ENCODE peak calls at places on chromosomes 4 and X, in nine cellular contexts. L, M, S, P, A, U, D, B and T are unnamed samples.

GRCh38 chrX:30489323-30489722 is 88.2 kb downstream of the TASL start:
- DNase-seq in L (no peak), M (no peak), S (no peak), P (peak), A (no peak), U (no peak), D (no peak), B (no peak), T (no peak)

GRCh38 chr4:188434686-188435085 is 295.4 kb downstream of the TRIML1 start:
- DNase-seq in L (no peak), M (no peak), S (no peak), P (no peak), A (no peak), U (no peak), D (no peak), B (no peak), T (no peak)

GRCh38 chr4:20318011-20318898 is 66.5 kb downstream of the SLIT2 start:
- DNase-seq in L (peak), M (no peak), S (no peak), P (no peak), A (no peak), U (no peak), D (no peak), B (no peak), T (no peak)

GRCh38 chrX:21373637-21374162 is 518 bp upstream of the CNKSR2 start:
- DNase-seq in L (no peak), M (peak), S (no peak), P (peak), A (peak), U (no peak), D (no peak), B (no peak), T (no peak)

GRCh38 chr4:128558896-128559669 is 250.4 kb upstream of the JADE1 start:
- DNase-seq in L (peak), M (no peak), S (no peak), P (no peak), A (no peak), U (no peak), D (no peak), B (no peak), T (no peak)

GRCh38 chr4:145709336-145709735 is 29.4 kb downstream of the C4orf51 start:
- DNase-seq in L (no peak), M (no peak), S (no peak), P (no peak), A (no peak), U (no peak), D (no peak), B (peak), T (no peak)

GRCh38 chrX:101079223-101079622 is 544 bp downstream of the TMEM35A start:
- DNase-seq in L (peak), M (no peak), S (no peak), P (no peak), A (no peak), U (no peak), D (no peak), B (no peak), T (no peak)

GRCh38 chr4:11073621-11074051 is 355.1 kb downstream of the HS3ST1 start:
- DNase-seq in L (no peak), M (no peak), S (peak), P (no peak), A (peak), U (no peak), D (no peak), B (peak), T (peak)

GRCh38 chr4:128379860-128380259 is 92.2 kb upstream of the PGRMC2 start:
- DNase-seq in L (peak), M (no peak), S (no peak), P (peak), A (peak), U (no peak), D (no peak), B (peak), T (peak)

GRCh38 chr4:108359130-108359709 is 190.5 kb upstream of the LEF1 start:
- DNase-seq in L (no peak), M (peak), S (no peak), P (no peak), A (no peak), U (no peak), D (no peak), B (no peak), T (no peak)

GRCh38 chr4:108356209-108356535 is 187.4 kb upstream of the LEF1 start:
- DNase-seq in L (no peak), M (no peak), S (no peak), P (no peak), A (no peak), U (no peak), D (no peak), B (no peak), T (no peak)

GRCh38 chr4:108360857-108361820 is 192.4 kb upstream of the LEF1 start:
- DNase-seq in L (peak), M (no peak), S (no peak), P (no peak), A (no peak), U (no peak), D (peak), B (no peak), T (peak)

GRCh38 chr4:108361886-108362285 is 193.2 kb upstream of the LEF1 start:
- DNase-seq in L (no peak), M (no peak), S (no peak), P (no peak), A (no peak), U (no peak), D (no peak), B (no peak), T (no peak)

DNA sequence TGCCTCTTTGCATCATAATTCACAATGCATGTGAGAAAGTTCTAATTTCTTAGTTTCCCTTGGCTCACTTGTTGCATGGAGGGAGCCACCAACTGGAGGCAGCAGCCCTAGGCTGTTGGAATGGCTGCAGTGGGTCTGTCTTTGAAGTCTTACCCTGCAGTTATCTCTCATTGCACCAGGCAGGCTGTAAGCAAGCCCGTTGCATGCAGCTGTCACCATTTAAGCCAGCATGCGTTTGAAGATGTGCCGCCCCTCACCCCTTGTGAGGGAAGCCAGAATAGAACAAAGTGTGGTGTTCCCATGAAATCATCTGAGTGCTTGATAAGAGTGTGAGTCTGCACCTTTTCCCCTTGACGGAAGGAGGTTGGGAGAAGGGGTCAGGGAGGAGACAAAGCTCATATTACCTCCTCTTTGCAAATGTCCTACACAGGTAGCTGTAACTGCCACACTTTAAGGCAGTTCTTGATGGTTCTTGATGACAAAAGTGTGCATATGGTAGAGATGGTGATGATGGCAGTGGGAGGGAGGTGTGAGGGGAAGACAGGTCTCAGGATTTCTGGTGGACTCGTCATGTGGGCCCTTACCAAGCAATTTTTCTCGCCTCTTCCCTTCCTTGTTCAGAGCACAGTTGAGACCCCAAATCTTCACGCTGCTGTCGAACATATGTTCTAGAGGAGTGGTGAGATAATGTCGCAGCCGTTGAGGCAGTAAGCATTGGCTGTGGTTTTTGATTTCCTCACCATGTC is 191.4 kb upstream of the LEF1 start:
- DNase-seq in L (no peak), M (no peak), S (no peak), P (no peak), A (no peak), U (no peak), D (no peak), B (no peak), T (no peak)
- H3K27ac ChIP-seq in L (no peak), M (no peak), S (no peak), P (no peak), A (no peak), U (no peak), D (no peak), B (no peak), T (no peak)

DNA sequence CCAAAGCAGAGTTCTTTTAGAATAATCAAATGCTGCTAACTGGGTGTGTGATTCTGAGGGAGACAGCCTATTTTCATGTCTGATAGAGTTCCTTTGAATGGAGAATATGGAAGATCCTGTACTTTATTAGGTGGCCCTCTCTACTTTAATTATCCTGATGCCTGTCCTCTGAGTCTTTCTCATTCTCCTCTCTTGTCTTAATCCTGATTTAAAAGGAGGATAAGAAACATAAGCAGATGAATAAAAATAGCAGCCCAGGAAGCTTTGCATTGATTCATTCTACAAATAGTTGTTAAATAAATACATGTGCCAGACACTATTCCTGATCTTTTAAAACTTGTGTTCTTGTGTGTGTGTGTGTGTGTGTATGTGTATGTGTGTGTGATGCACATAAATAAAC is 387.3 kb downstream of the SPRY1 start:
- DNase-seq in L (peak), M (no peak), S (no peak), P (no peak), A (no peak), U (no peak), D (no peak), B (no peak), T (no peak)
- H3K27ac ChIP-seq in L (peak), M (no peak), S (no peak), P (no peak), A (no peak), U (peak), D (no peak), B (no peak), T (peak)

GRCh38 chr4:184848510-184848909 is 22.7 kb upstream of the ACSL1 start:
- DNase-seq in L (no peak), M (no peak), S (no peak), P (no peak), A (no peak), U (no peak), D (no peak), B (no peak), T (no peak)

GRCh38 chr4:184851200-184851541 is 25.4 kb upstream of the ACSL1 start:
- DNase-seq in L (no peak), M (no peak), S (no peak), P (no peak), A (no peak), U (no peak), D (no peak), B (no peak), T (no peak)

GRCh38 chr4:184849184-184849583 is 23.4 kb upstream of the ACSL1 start:
- DNase-seq in L (no peak), M (no peak), S (no peak), P (no peak), A (no peak), U (no peak), D (no peak), B (no peak), T (no peak)

GRCh38 chr4:184853385-184853784 is 27.6 kb upstream of the ACSL1 start:
- DNase-seq in L (no peak), M (no peak), S (no peak), P (no peak), A (no peak), U (no peak), D (no peak), B (no peak), T (no peak)

GRCh38 chr4:184850431-184851199 is 24.8 kb upstream of the ACSL1 start:
- DNase-seq in L (no peak), M (no peak), S (no peak), P (no peak), A (no peak), U (peak), D (no peak), B (no peak), T (no peak)
- H3K27ac ChIP-seq in L (no peak), M (no peak), S (no peak), P (no peak), A (no peak), U (peak), D (no peak), B (no peak), T (no peak)

GRCh38 chr4:144347116-144347515 is 206.6 kb upstream of the GYPA start:
- DNase-seq in L (no peak), M (no peak), S (no peak), P (no peak), A (no peak), U (no peak), D (no peak), B (no peak), T (no peak)

GRCh38 chr4:144351306-144351705 is 210.8 kb upstream of the GYPA start:
- DNase-seq in L (no peak), M (no peak), S (no peak), P (no peak), A (no peak), U (no peak), D (no peak), B (no peak), T (no peak)

GRCh38 chr4:144353240-144353639 is 212.7 kb upstream of the GYPA start:
- DNase-seq in L (no peak), M (no peak), S (no peak), P (no peak), A (no peak), U (no peak), D (no peak), B (no peak), T (no peak)

GRCh38 chr4:144355809-144356757 is 215.6 kb upstream of the GYPA start:
- DNase-seq in L (peak), M (no peak), S (no peak), P (peak), A (no peak), U (peak), D (peak), B (peak), T (peak)

DNA sequence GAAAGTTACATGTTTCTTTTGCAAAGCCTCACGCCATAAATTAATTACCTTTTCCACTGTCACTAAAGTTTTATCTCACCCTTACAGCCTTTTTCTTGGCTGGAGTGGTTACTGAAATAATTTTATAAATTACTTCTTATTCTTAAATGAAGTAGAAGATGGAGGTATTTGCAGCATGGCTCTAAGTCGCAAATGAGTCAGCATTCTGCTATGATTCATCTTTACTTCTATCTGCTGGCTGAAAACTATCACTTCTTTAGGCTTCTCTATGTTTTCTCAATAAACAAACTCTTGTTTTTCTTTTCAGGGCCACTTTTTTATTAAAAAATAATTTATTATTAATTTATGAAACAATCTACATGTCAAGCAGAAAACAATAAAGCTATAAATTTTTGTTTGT is 210.2 kb upstream of the GYPA start:
- DNase-seq in L (no peak), M (no peak), S (no peak), P (no peak), A (no peak), U (no peak), D (no peak), B (no peak), T (peak)
- H3K27ac ChIP-seq in L (no peak), M (no peak), S (no peak), P (no peak), A (no peak), U (no peak), D (no peak), B (no peak), T (no peak)

DNA sequence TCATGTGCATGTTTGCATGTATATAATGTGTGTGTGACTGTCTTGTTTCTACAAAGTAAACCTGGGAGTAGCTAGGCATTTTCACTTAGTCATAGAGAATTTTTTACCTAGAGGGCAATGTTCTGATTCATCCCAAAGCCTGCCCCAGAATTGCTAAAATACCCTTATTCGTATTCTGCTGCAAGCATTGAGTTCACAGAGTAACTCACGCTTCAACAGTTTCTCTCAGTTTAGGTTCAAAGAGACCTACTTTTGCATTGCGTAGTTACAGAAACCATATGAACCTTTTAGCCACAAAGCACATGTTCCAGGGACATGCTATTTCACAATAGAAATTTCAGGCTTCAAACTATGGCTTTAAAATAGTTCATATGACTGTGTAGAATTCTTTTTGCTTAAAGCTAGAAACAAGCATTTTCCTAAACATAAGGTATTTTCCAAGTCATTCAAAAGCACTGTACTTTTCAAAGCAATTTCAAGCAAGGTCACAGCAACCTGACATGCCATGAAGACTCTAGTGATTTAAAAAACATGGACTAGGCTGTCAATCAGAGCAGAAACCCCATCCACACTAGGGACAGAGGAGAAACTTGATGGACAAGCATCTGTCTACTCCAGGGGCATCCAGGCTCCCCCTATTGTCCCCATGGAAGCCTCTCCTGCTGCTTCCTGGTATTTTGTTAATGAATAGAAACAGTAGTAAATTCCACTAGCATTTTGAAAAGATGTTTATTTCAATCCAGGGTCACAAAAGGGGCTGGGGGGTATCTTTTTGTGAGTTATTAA is 81.5 kb upstream of the MAPK10 start:
- DNase-seq in L (peak), M (no peak), S (no peak), P (peak), A (no peak), U (no peak), D (no peak), B (no peak), T (no peak)
- H3K27ac ChIP-seq in L (no peak), M (no peak), S (no peak), P (peak), A (no peak), U (no peak), D (no peak), B (no peak), T (no peak)